ENCODE peak calls at places on chromosomes 3 and 15, in nine cellular contexts. F is CD8-positive, alpha-beta T cell; B is neural progenitor cell; D is nephron progenitor cell; P is AG10803; Q is sigmoid colon; C is gastrocnemius medialis; G is adrenal gland; E is cardiac fibroblast. R is an unnamed sample.

GRCh38 chr3:131110087-131110486 is 83.4 kb downstream of the NEK11 start:
- DNase-seq in F (no peak), B (no peak), D (no peak), P (peak; percentile 87), Q (no peak), C (no peak), G (no peak), E (peak; percentile 82), R (peak; percentile 77)

GRCh38 chr3:190517696-190518095 is 3.8 kb downstream of the IL1RAP start:
- DNase-seq in F (no peak), B (no peak), D (no peak), P (peak; percentile 59), Q (no peak), C (no peak), G (no peak), E (peak; percentile 81), R (peak; percentile 44)

GRCh38 chr3:10378742-10379141 is 57.8 kb upstream of the SEC13 start:
- DNase-seq in F (no peak), B (no peak), D (no peak), P (no peak), Q (no peak), C (no peak), G (no peak), E (no peak), R (no peak)

GRCh38 chr3:64871955-64872354 is 184.2 kb upstream of the ADAMTS9 start:
- DNase-seq in F (no peak), B (no peak), D (no peak), P (no peak), Q (no peak), C (no peak), G (no peak), E (no peak), R (no peak)

GRCh38 chr3:52404391-52404790 is 40.5 kb downstream of the SEMA3G start:
- DNase-seq in F (no peak), B (no peak), D (no peak), P (no peak), Q (no peak), C (no peak), G (no peak), E (no peak), R (no peak)

GRCh38 chr3:174206607-174207192 is 652.4 kb upstream of the NAALADL2 start:
- DNase-seq in F (no peak), B (peak; percentile 8), D (peak; percentile 6), P (peak; percentile 44), Q (no peak), C (no peak), G (no peak), E (no peak), R (no peak)

GRCh38 chr3:186669378-186670084 is 3.7 kb downstream of the HRG start:
- DNase-seq in F (no peak), B (no peak), D (no peak), P (no peak), Q (no peak), C (no peak), G (no peak), E (peak; percentile 18), R (no peak)

GRCh38 chr3:100150583-100150982 is 36.3 kb upstream of the FILIP1L start:
- DNase-seq in F (no peak), B (no peak), D (no peak), P (peak; percentile 67), Q (no peak), C (no peak), G (no peak), E (peak; percentile 55), R (no peak)

GRCh38 chr3:38637906-38638305 is 11.6 kb downstream of the SCN5A start:
- DNase-seq in F (no peak), B (no peak), D (no peak), P (no peak), Q (no peak), C (no peak), G (no peak), E (no peak), R (no peak)

GRCh38 chr3:132034097-132034485 is 723 bp downstream of the CPNE4 start:
- DNase-seq in F (no peak), B (peak; percentile 12), D (peak; percentile 5), P (no peak), Q (no peak), C (no peak), G (no peak), E (no peak), R (no peak)

GRCh38 chr3:122392868-122393844 is 9.2 kb downstream of the FAM162A start:
- DNase-seq in F (no peak), B (peak; percentile 57), D (no peak), P (peak; percentile 71), Q (no peak), C (no peak), G (no peak), E (peak; percentile 73), R (peak; percentile 65)

GRCh38 chr15:86691091-86691490 is 611.4 kb downstream of the AGBL1 start:
- DNase-seq in F (no peak), B (no peak), D (no peak), P (no peak), Q (no peak), C (no peak), G (no peak), E (no peak), R (no peak)

DNA sequence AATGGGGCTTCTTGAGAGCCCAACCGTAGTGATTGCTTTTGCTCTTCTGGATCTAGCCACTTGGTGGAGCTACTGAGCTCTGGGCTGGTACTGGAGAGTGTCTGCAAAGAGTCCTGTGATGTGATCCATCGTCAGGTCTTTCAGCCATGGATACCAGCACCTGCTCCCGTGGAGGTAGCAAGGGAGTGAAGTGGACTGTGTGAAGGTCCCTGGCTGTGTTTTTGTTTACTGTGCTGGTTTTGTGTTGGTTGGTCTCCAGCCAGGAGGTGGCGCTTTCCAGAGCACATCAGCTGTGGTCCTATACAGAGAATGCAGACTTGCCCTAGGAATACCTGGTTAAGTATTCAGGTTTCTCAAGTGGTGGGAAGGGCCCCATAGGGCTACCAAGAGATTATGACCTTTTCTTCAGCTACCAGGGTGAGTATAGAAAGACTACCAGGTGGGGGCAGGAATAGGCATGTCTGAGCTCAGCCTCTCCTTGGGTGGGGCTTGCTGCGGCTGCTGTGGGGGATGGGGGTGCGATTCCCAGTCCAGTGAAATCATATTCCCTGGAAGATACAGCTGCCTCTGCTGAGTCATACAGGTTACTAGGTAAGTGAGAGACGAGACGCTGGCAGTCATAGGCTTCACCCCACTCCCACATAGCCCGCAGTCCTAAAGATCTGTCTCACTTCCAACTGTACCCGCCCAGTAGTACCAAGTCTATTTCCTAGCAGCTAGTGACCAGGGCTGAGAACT is 733.7 kb downstream of the ZNF385D start:
- DNase-seq in F (no peak), B (peak; percentile 3), D (no peak), P (no peak), Q (no peak), C (no peak), G (no peak), E (peak; percentile 1), R (no peak)
- TF ChIP-seq CTCF in F (no peak), B (peak; percentile 39), D (no peak), P (peak; percentile 36), Q (no peak), C (no peak), G (no peak), E (peak; percentile 10), R (peak; percentile 20)

GRCh38 chr3:139044366-139045210 is at the start of gene PRR23C:
- DNase-seq in F (no peak), B (no peak), D (no peak), P (no peak), Q (no peak), C (no peak), G (no peak), E (no peak), R (no peak)
- TF ChIP-seq CTCF in F (no peak), B (no peak), D (no peak), P (no peak), Q (no peak), C (no peak), G (no peak), E (no peak), R (peak; percentile 9)

GRCh38 chr15:101017935-101018849 is 99.0 kb downstream of the LRRK1 start:
- DNase-seq in F (no peak), B (no peak), D (no peak), P (peak; percentile 75), Q (peak; percentile 43), C (no peak), G (peak; percentile 48), E (peak; percentile 90), R (no peak)

GRCh38 chr15:101014921-101015841 is 96.0 kb downstream of the LRRK1 start:
- DNase-seq in F (peak; percentile 54), B (peak; percentile 81), D (peak; percentile 86), P (peak; percentile 52), Q (peak; percentile 85), C (peak; percentile 13), G (peak; percentile 87), E (peak; percentile 81), R (peak; percentile 62)

GRCh38 chr15:101019351-101019750 is 100.2 kb downstream of the LRRK1 start:
- DNase-seq in F (no peak), B (no peak), D (no peak), P (no peak), Q (peak; percentile 29), C (no peak), G (peak; percentile 15), E (no peak), R (no peak)

GRCh38 chr15:101016581-101016980 is 97.4 kb downstream of the LRRK1 start:
- DNase-seq in F (no peak), B (no peak), D (no peak), P (no peak), Q (peak; percentile 46), C (no peak), G (peak; percentile 46), E (no peak), R (no peak)

DNA sequence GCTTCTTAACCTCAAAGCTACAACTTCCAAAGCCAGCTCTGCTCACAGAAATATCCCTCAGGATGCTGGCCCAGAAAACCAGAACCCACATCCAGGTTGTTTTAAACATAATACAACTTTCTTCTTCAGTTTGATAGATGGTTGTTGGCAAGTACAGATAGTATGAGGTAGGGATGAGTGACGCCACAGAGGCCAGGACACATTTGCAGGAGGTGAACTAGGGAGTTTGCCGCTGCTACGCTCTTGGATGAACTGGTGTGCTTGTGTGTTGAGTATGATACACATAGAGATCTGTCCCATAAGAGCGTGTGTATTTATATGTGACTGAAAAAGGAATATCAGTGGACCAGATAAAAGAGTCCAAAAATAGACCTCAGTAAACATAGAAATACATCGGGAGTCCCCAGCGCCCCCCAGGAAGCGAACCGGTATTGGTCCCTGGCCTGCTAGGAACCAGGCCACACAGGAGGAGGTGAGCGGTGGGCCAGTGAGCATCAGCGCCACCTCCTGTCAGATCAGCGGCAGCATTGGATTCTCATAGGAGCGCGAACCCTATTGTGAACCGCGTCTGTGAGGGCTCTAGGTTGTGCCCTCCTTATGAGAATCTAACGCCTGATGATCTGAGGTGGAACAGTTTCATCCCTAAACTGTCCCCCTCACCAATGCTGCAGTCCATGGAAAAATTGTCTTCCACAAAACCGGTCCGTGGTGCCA is 98.0 kb downstream of the LRRK1 start:
- DNase-seq in F (no peak), B (peak; percentile 45), D (no peak), P (no peak), Q (peak; percentile 56), C (no peak), G (peak; percentile 46), E (peak; percentile 23), R (no peak)
- TF ChIP-seq CTCF in F (no peak), B (peak; percentile 44), D (no peak), P (no peak), Q (no peak), C (no peak), G (no peak), E (peak; percentile 33), R (peak; percentile 16)

DNA sequence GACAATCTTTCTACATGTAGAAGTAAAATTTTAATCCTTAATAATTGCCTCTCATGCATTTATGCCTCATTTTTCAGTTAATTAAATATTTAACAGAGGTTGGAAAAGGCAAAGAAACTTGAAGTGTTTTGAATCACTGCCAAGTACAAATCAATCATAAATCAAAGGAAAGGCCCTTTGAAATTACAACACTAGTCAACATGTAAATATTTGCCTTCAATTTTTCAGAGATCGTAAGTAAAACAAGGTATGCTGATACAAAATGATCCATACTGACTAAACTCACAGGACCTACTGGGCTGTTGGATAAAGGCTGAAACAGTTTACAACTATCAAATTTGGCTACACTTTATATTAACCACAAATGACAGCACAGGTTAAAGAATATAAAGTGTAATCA is 33.9 kb downstream of the ZBBX start:
- DNase-seq in F (no peak), B (no peak), D (no peak), P (no peak), Q (no peak), C (no peak), G (no peak), E (no peak), R (no peak)
- TF ChIP-seq CTCF in F (no peak), B (no peak), D (no peak), P (no peak), Q (no peak), C (no peak), G (no peak), E (no peak), R (no peak)

R was measured in astrocyte of the spinal cord.